ENCODE peak calls at places on chromosome 18, in eight cellular contexts. One of them, this sample, is unnamed. For H3K4me1, the result is how much of the 10 kb centered on the place peaks cover.

GRCh38 chr18:43271593-43272432 is 5.5 kb downstream of the SYT4 start:
- DNase-seq in adrenal gland: no peak
- DNase-seq in CD8-positive, alpha-beta T cell: no peak
- DNase-seq in colonic mucosa: peak
- DNase-seq in transverse colon: no peak
- DNase-seq in IMR-90: peak
- DNase-seq in H9: no peak
- DNase-seq in upper lobe of right lung: no peak
- DNase-seq in this sample: peak

GRCh38 chr18:23573948-23574431 is 12.3 kb downstream of the NPC1 start:
- DNase-seq in adrenal gland: peak
- DNase-seq in H9: no peak
- DNase-seq in colonic mucosa: no peak
- DNase-seq in CD8-positive, alpha-beta T cell: peak
- DNase-seq in upper lobe of right lung: peak
- DNase-seq in transverse colon: no peak
- DNase-seq in IMR-90: peak
- DNase-seq in this sample: peak

GRCh38 chr18:75530118-75530517 is 102.6 kb upstream of the SMIM21 start:
- DNase-seq in adrenal gland: no peak
- DNase-seq in IMR-90: no peak
- DNase-seq in colonic mucosa: no peak
- DNase-seq in CD8-positive, alpha-beta T cell: no peak
- DNase-seq in transverse colon: no peak
- DNase-seq in upper lobe of right lung: no peak
- DNase-seq in H9: no peak
- DNase-seq in this sample: no peak

GRCh38 chr18:43917487-43917886 is 640.2 kb upstream of the SYT4 start:
- DNase-seq in colonic mucosa: no peak
- DNase-seq in IMR-90: no peak
- DNase-seq in adrenal gland: no peak
- DNase-seq in H9: no peak
- DNase-seq in transverse colon: no peak
- DNase-seq in upper lobe of right lung: no peak
- DNase-seq in CD8-positive, alpha-beta T cell: no peak
- DNase-seq in this sample: no peak

GRCh38 chr18:7452331-7452730 is 114.8 kb upstream of the PTPRM start:
- DNase-seq in transverse colon: no peak
- DNase-seq in IMR-90: peak
- DNase-seq in CD8-positive, alpha-beta T cell: no peak
- DNase-seq in upper lobe of right lung: no peak
- DNase-seq in colonic mucosa: no peak
- DNase-seq in H9: peak
- DNase-seq in adrenal gland: peak
- DNase-seq in this sample: no peak

GRCh38 chr18:31723998-31724711 is 36.5 kb downstream of the SLC25A52 start:
- DNase-seq in H9: no peak
- DNase-seq in upper lobe of right lung: peak
- DNase-seq in transverse colon: peak
- DNase-seq in colonic mucosa: no peak
- DNase-seq in CD8-positive, alpha-beta T cell: no peak
- DNase-seq in adrenal gland: peak
- DNase-seq in IMR-90: no peak
- DNase-seq in this sample: no peak

GRCh38 chr18:42712065-42712464 is 403.4 kb downstream of the RIT2 start:
- DNase-seq in H9: no peak
- DNase-seq in upper lobe of right lung: no peak
- DNase-seq in colonic mucosa: no peak
- DNase-seq in CD8-positive, alpha-beta T cell: no peak
- DNase-seq in adrenal gland: no peak
- DNase-seq in transverse colon: no peak
- DNase-seq in IMR-90: no peak
- DNase-seq in this sample: no peak

GRCh38 chr18:63315879-63316278 is 3.7 kb downstream of the BCL2 start:
- DNase-seq in IMR-90: no peak
- DNase-seq in colonic mucosa: no peak
- DNase-seq in CD8-positive, alpha-beta T cell: no peak
- DNase-seq in upper lobe of right lung: no peak
- DNase-seq in transverse colon: no peak
- DNase-seq in H9: no peak
- DNase-seq in adrenal gland: no peak
- DNase-seq in this sample: no peak

GRCh38 chr18:9659499-9660387 is 45.4 kb upstream of the PPP4R1 start:
- DNase-seq in CD8-positive, alpha-beta T cell: no peak
- DNase-seq in upper lobe of right lung: no peak
- DNase-seq in transverse colon: no peak
- DNase-seq in colonic mucosa: no peak
- DNase-seq in adrenal gland: no peak
- DNase-seq in H9: no peak
- DNase-seq in IMR-90: no peak
- DNase-seq in this sample: no peak

GRCh38 chr18:35296079-35296478 is 6.0 kb upstream of the ZSCAN30 start:
- DNase-seq in CD8-positive, alpha-beta T cell: no peak
- DNase-seq in colonic mucosa: no peak
- DNase-seq in transverse colon: no peak
- DNase-seq in IMR-90: no peak
- DNase-seq in adrenal gland: no peak
- DNase-seq in upper lobe of right lung: no peak
- DNase-seq in H9: no peak
- DNase-seq in this sample: no peak

GRCh38 chr18:11529081-11529480 is 80.3 kb upstream of the SLC35G4 start:
- DNase-seq in colonic mucosa: no peak
- DNase-seq in upper lobe of right lung: no peak
- DNase-seq in H9: no peak
- DNase-seq in CD8-positive, alpha-beta T cell: no peak
- DNase-seq in adrenal gland: no peak
- DNase-seq in transverse colon: no peak
- DNase-seq in IMR-90: peak
- DNase-seq in this sample: no peak

GRCh38 chr18:35721431-35722081 is 140.0 kb downstream of the GALNT1 start:
- DNase-seq in H9: no peak
- DNase-seq in adrenal gland: no peak
- DNase-seq in transverse colon: no peak
- DNase-seq in upper lobe of right lung: no peak
- DNase-seq in IMR-90: no peak
- DNase-seq in colonic mucosa: no peak
- DNase-seq in CD8-positive, alpha-beta T cell: no peak
- DNase-seq in this sample: no peak

GRCh38 chr18:8721094-8721669 is 15.8 kb downstream of the MTCL1 start:
- DNase-seq in transverse colon: no peak
- DNase-seq in colonic mucosa: no peak
- DNase-seq in H9: no peak
- DNase-seq in IMR-90: no peak
- DNase-seq in upper lobe of right lung: no peak
- DNase-seq in CD8-positive, alpha-beta T cell: no peak
- DNase-seq in adrenal gland: no peak
- DNase-seq in this sample: no peak

GRCh38 chr18:9712606-9713005 is 4.5 kb downstream of the RAB31 start:
- DNase-seq in colonic mucosa: no peak
- DNase-seq in upper lobe of right lung: no peak
- DNase-seq in H9: no peak
- DNase-seq in transverse colon: no peak
- DNase-seq in IMR-90: no peak
- DNase-seq in CD8-positive, alpha-beta T cell: no peak
- DNase-seq in adrenal gland: no peak
- DNase-seq in this sample: no peak

GRCh38 chr18:63320690-63321265 is 1.2 kb upstream of the BCL2 start:
- DNase-seq in colonic mucosa: peak
- DNase-seq in CD8-positive, alpha-beta T cell: peak
- DNase-seq in IMR-90: peak
- DNase-seq in transverse colon: peak
- DNase-seq in H9: peak
- DNase-seq in upper lobe of right lung: peak
- DNase-seq in adrenal gland: peak
- DNase-seq in this sample: peak

GRCh38 chr18:62781893-62782292 is 66.6 kb downstream of the PHLPP1 start:
- DNase-seq in upper lobe of right lung: no peak
- DNase-seq in H9: no peak
- DNase-seq in adrenal gland: peak
- DNase-seq in colonic mucosa: no peak
- DNase-seq in IMR-90: peak
- DNase-seq in CD8-positive, alpha-beta T cell: no peak
- DNase-seq in transverse colon: no peak
- DNase-seq in this sample: no peak

GRCh38 chr18:58105908-58106673 is 62.1 kb downstream of the NEDD4L start:
- DNase-seq in H9: no peak
- DNase-seq in IMR-90: peak
- DNase-seq in transverse colon: no peak
- DNase-seq in upper lobe of right lung: no peak
- DNase-seq in colonic mucosa: no peak
- DNase-seq in CD8-positive, alpha-beta T cell: no peak
- DNase-seq in adrenal gland: no peak
- DNase-seq in this sample: no peak

GRCh38 chr18:27227721-27228120 is 42.6 kb upstream of the CHST9 start:
- DNase-seq in colonic mucosa: no peak
- DNase-seq in CD8-positive, alpha-beta T cell: no peak
- DNase-seq in transverse colon: no peak
- DNase-seq in H9: peak
- DNase-seq in adrenal gland: no peak
- DNase-seq in IMR-90: no peak
- DNase-seq in upper lobe of right lung: no peak
- DNase-seq in this sample: no peak

GRCh38 chr18:63736856-63737255 is 34.1 kb downstream of the SERPINB11 start:
- DNase-seq in upper lobe of right lung: no peak
- DNase-seq in transverse colon: no peak
- DNase-seq in H9: no peak
- DNase-seq in CD8-positive, alpha-beta T cell: no peak
- DNase-seq in adrenal gland: no peak
- DNase-seq in IMR-90: peak
- DNase-seq in colonic mucosa: no peak
- DNase-seq in this sample: no peak

GRCh38 chr18:68056936-68057335 is 540.4 kb upstream of the DSEL start:
- DNase-seq in transverse colon: no peak
- DNase-seq in CD8-positive, alpha-beta T cell: no peak
- DNase-seq in H9: no peak
- DNase-seq in upper lobe of right lung: no peak
- DNase-seq in colonic mucosa: no peak
- DNase-seq in IMR-90: peak
- DNase-seq in adrenal gland: no peak
- DNase-seq in this sample: no peak

GRCh38 chr18:44781890-44782289 is 101.2 kb downstream of the SETBP1 start:
- DNase-seq in adrenal gland: no peak
- DNase-seq in upper lobe of right lung: no peak
- DNase-seq in IMR-90: peak
- DNase-seq in colonic mucosa: no peak
- DNase-seq in H9: no peak
- DNase-seq in CD8-positive, alpha-beta T cell: no peak
- DNase-seq in transverse colon: no peak
- DNase-seq in this sample: no peak

GRCh38 chr18:48395646-48396045 is 13.5 kb downstream of the ZBTB7C start:
- DNase-seq in colonic mucosa: no peak
- DNase-seq in upper lobe of right lung: no peak
- DNase-seq in H9: no peak
- DNase-seq in IMR-90: no peak
- DNase-seq in transverse colon: no peak
- DNase-seq in CD8-positive, alpha-beta T cell: no peak
- DNase-seq in adrenal gland: peak
- DNase-seq in this sample: no peak

GRCh38 chr18:48393170-48393569 is 16.0 kb downstream of the ZBTB7C start:
- DNase-seq in transverse colon: no peak
- DNase-seq in adrenal gland: peak
- DNase-seq in H9: peak
- DNase-seq in upper lobe of right lung: no peak
- DNase-seq in colonic mucosa: no peak
- DNase-seq in CD8-positive, alpha-beta T cell: no peak
- DNase-seq in IMR-90: no peak
- DNase-seq in this sample: no peak

GRCh38 chr18:48391863-48392262 is 17.3 kb downstream of the ZBTB7C start:
- DNase-seq in adrenal gland: peak
- DNase-seq in H9: peak
- DNase-seq in transverse colon: no peak
- DNase-seq in CD8-positive, alpha-beta T cell: no peak
- DNase-seq in colonic mucosa: no peak
- DNase-seq in IMR-90: no peak
- DNase-seq in upper lobe of right lung: no peak
- DNase-seq in this sample: no peak

GRCh38 chr18:48392266-48392665 is 16.9 kb downstream of the ZBTB7C start:
- DNase-seq in IMR-90: no peak
- DNase-seq in H9: no peak
- DNase-seq in upper lobe of right lung: no peak
- DNase-seq in transverse colon: no peak
- DNase-seq in colonic mucosa: no peak
- DNase-seq in adrenal gland: peak
- DNase-seq in CD8-positive, alpha-beta T cell: no peak
- DNase-seq in this sample: no peak

GRCh38 chr18:48393776-48394175 is 15.4 kb downstream of the ZBTB7C start:
- DNase-seq in H9: no peak
- DNase-seq in IMR-90: no peak
- DNase-seq in CD8-positive, alpha-beta T cell: no peak
- DNase-seq in colonic mucosa: no peak
- DNase-seq in transverse colon: no peak
- DNase-seq in upper lobe of right lung: no peak
- DNase-seq in adrenal gland: peak
- DNase-seq in this sample: no peak
- H3K4me1 ChIP-seq in H9: under half
- H3K4me1 ChIP-seq in IMR-90: under half
- H3K4me1 ChIP-seq in CD8-positive, alpha-beta T cell: under half
- H3K4me1 ChIP-seq in colonic mucosa: under half
- H3K4me1 ChIP-seq in transverse colon: under half
- H3K4me1 ChIP-seq in upper lobe of right lung: under half
- H3K4me1 ChIP-seq in adrenal gland: under half
- H3K4me1 ChIP-seq in this sample: under half

GRCh38 chr18:79962835-79963657 is 1.4 kb upstream of the HSBP1L1 start:
- DNase-seq in transverse colon: no peak
- DNase-seq in colonic mucosa: peak
- DNase-seq in adrenal gland: no peak
- DNase-seq in CD8-positive, alpha-beta T cell: peak
- DNase-seq in H9: no peak
- DNase-seq in upper lobe of right lung: no peak
- DNase-seq in IMR-90: no peak
- DNase-seq in this sample: no peak
- TF ChIP-seq CTCF in transverse colon: no peak
- TF ChIP-seq CTCF in colonic mucosa: no peak
- TF ChIP-seq CTCF in adrenal gland: no peak
- TF ChIP-seq CTCF in CD8-positive, alpha-beta T cell: peak
- TF ChIP-seq CTCF in H9: no peak
- TF ChIP-seq CTCF in upper lobe of right lung: no peak
- TF ChIP-seq CTCF in IMR-90: no peak
- TF ChIP-seq CTCF in this sample: no peak

DNA sequence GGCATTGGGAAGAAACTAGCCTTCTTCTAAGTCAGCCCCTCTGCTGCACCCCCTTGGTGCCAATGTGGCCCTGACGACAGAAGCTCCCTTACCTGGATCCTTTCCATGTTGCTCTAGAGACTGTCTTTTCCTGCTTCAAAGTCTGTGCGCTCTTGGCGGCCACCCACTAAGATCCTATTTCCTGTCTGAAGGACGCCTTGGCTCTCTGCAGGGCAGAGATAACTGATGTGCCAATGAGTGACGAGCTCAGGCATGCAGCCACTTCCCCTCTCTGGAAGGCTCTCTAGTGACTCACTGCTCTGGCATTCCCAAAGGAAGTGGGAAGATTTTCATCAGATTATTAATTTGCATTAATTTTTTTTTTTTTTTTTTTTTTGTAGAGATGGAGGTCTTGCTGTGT is 273.5 kb downstream of the CDH20 start:
- DNase-seq in H9: peak
- DNase-seq in colonic mucosa: peak
- DNase-seq in adrenal gland: peak
- DNase-seq in transverse colon: peak
- DNase-seq in IMR-90: peak
- DNase-seq in CD8-positive, alpha-beta T cell: no peak
- DNase-seq in upper lobe of right lung: peak
- DNase-seq in this sample: peak
- H3K27ac ChIP-seq in H9: peak
- H3K27ac ChIP-seq in colonic mucosa: no peak
- H3K27ac ChIP-seq in adrenal gland: peak
- H3K27ac ChIP-seq in transverse colon: peak
- H3K27ac ChIP-seq in IMR-90: peak
- H3K27ac ChIP-seq in CD8-positive, alpha-beta T cell: no peak
- H3K27ac ChIP-seq in upper lobe of right lung: peak
- H3K27ac ChIP-seq in this sample: no peak

GRCh38 chr18:70271742-70272141 is 17.1 kb upstream of the SOCS6 start:
- DNase-seq in IMR-90: no peak
- DNase-seq in CD8-positive, alpha-beta T cell: no peak
- DNase-seq in adrenal gland: no peak
- DNase-seq in colonic mucosa: no peak
- DNase-seq in H9: no peak
- DNase-seq in transverse colon: no peak
- DNase-seq in upper lobe of right lung: no peak
- DNase-seq in this sample: no peak
- H3K4me1 ChIP-seq in IMR-90: under half
- H3K4me1 ChIP-seq in CD8-positive, alpha-beta T cell: under half
- H3K4me1 ChIP-seq in adrenal gland: under half
- H3K4me1 ChIP-seq in colonic mucosa: under half
- H3K4me1 ChIP-seq in H9: under half
- H3K4me1 ChIP-seq in transverse colon: under half
- H3K4me1 ChIP-seq in upper lobe of right lung: under half
- H3K4me1 ChIP-seq in this sample: under half